ENCODE peak calls at places on chromosomes 12 and 14, in eight cellular contexts. S is activated T-cell treated with anti-CD3 and anti-CD28 coated beads for 48 hours, C is hypothalamus, U is DMS 273 treated with DMSO at 0.1 percent for 48 hours, W is psoas muscle, X is lower lobe of right lung, G is epithelial cell of esophagus, N is head of caudate nucleus. H is an unnamed sample.

GRCh38 chr14:56659361-56659760 is 79.8 kb downstream of the TMEM260 start:
- DNase-seq in S (no peak), C (no peak), U (no peak), W (no peak), X (no peak), G (no peak), N (no peak), H (no peak)

GRCh38 chr14:105076805-105077648 is 11.8 kb upstream of the GPR132 start:
- DNase-seq in S (no peak), C (no peak), U (no peak), W (no peak), X (no peak), G (no peak), N (no peak), H (peak; percentile 55)

GRCh38 chr14:35678403-35679028 is 130.6 kb downstream of the RALGAPA1 start:
- DNase-seq in S (no peak), C (no peak), U (no peak), W (no peak), X (no peak), G (no peak), N (no peak), H (no peak)

GRCh38 chr14:72745991-72746980 is 147.6 kb downstream of the DPF3 start:
- DNase-seq in S (no peak), C (no peak), U (peak; percentile 87), W (peak; percentile 50), X (no peak), G (peak; percentile 29), N (no peak), H (no peak)

GRCh38 chr12:104305349-104305748 is 1.8 kb downstream of the EID3 start:
- DNase-seq in S (no peak), C (no peak), U (no peak), W (no peak), X (no peak), G (no peak), N (no peak), H (no peak)

GRCh38 chr12:108526482-108527234 is 11.6 kb downstream of the FICD start:
- DNase-seq in S (no peak), C (no peak), U (no peak), W (no peak), X (no peak), G (no peak), N (no peak), H (peak; percentile 44)

GRCh38 chr14:91103116-91103515 is 10.8 kb upstream of the DGLUCY start:
- DNase-seq in S (no peak), C (no peak), U (no peak), W (no peak), X (no peak), G (no peak), N (no peak), H (no peak)

GRCh38 chr12:118307069-118307954 is 65.4 kb downstream of the TAOK3 start:
- DNase-seq in S (peak; percentile 25), C (no peak), U (no peak), W (no peak), X (no peak), G (peak; percentile 93), N (no peak), H (no peak)

GRCh38 chr14:25048170-25049126 is 1.5 kb downstream of the STXBP6 start:
- DNase-seq in S (no peak), C (no peak), U (no peak), W (peak; percentile 55), X (no peak), G (peak; percentile 30), N (no peak), H (peak; percentile 61)

GRCh38 chr12:119216084-119216483 is 37.4 kb downstream of the HSPB8 start:
- DNase-seq in S (no peak), C (no peak), U (no peak), W (no peak), X (no peak), G (no peak), N (no peak), H (no peak)

GRCh38 chr14:51479584-51480305 is 172.0 kb upstream of the FRMD6 start:
- DNase-seq in S (no peak), C (no peak), U (no peak), W (peak; percentile 30), X (no peak), G (peak; percentile 85), N (no peak), H (no peak)

GRCh38 chr14:61090432-61091216 is 109.6 kb downstream of the SLC38A6 start:
- DNase-seq in S (no peak), C (no peak), U (no peak), W (no peak), X (no peak), G (no peak), N (no peak), H (no peak)

GRCh38 chr12:98424726-98425401 is 90.5 kb upstream of the TMPO start:
- DNase-seq in S (peak; percentile 23), C (no peak), U (no peak), W (no peak), X (peak; percentile 60), G (peak; percentile 91), N (peak; percentile 58), H (peak; percentile 80)

GRCh38 chr12:74401035-74401434 is 136.6 kb upstream of the ATXN7L3B start:
- DNase-seq in S (no peak), C (no peak), U (no peak), W (no peak), X (no peak), G (no peak), N (no peak), H (no peak)

GRCh38 chr14:72070458-72070857 is 138.2 kb downstream of the RGS6 start:
- DNase-seq in S (no peak), C (no peak), U (no peak), W (no peak), X (no peak), G (no peak), N (no peak), H (no peak)

GRCh38 chr12:18103624-18104023 is 13.6 kb upstream of the RERGL start:
- DNase-seq in S (no peak), C (no peak), U (no peak), W (no peak), X (no peak), G (no peak), N (no peak), H (no peak)

GRCh38 chr12:98544741-98545140 is 29.4 kb downstream of the TMPO start:
- DNase-seq in S (no peak), C (no peak), U (no peak), W (no peak), X (no peak), G (no peak), N (no peak), H (no peak)

GRCh38 chr14:67623114-67623513 is 3.4 kb downstream of the ARG2 start:
- DNase-seq in S (no peak), C (no peak), U (no peak), W (no peak), X (no peak), G (peak; percentile 96), N (no peak), H (no peak)

GRCh38 chr14:23095196-23096108 is at the start of gene C14orf119:
- DNase-seq in S (peak; percentile 97), C (no peak), U (no peak), W (peak; percentile 99), X (peak; percentile 99), G (peak; percentile 99), N (peak; percentile 100), H (peak; percentile 100)

GRCh38 chr12:124392271-124392990 is 97.5 kb downstream of the RFLNA start:
- DNase-seq in S (peak; percentile 12), C (no peak), U (no peak), W (peak; percentile 60), X (peak; percentile 71), G (no peak), N (peak; percentile 40), H (no peak)

GRCh38 chr12:77047341-77048202 is 17.8 kb downstream of the E2F7 start:
- DNase-seq in S (no peak), C (no peak), U (peak; percentile 73), W (no peak), X (no peak), G (no peak), N (no peak), H (no peak)

GRCh38 chr12:113170457-113170856 is 14.8 kb downstream of the DDX54 start:
- DNase-seq in S (no peak), C (no peak), U (no peak), W (no peak), X (no peak), G (no peak), N (no peak), H (no peak)

GRCh38 chr12:77795699-77796098 is 35.0 kb upstream of the NAV3 start:
- DNase-seq in S (no peak), C (no peak), U (no peak), W (no peak), X (no peak), G (no peak), N (no peak), H (no peak)